ENCODE peak calls at places on chromosomes 5 and 9, in six cellular contexts. One of them, this sample, is unnamed.

GRCh38 chr9:129989740-129990139 is 53.2 kb downstream of the FNBP1 start:
- DNase-seq in glomerular endothelial cell: no peak
- DNase-seq in right atrium auricular region: no peak
- DNase-seq in NCI-H748 treated with DMSO at 0.1 percent for 48 hours: no peak
- DNase-seq in ACHN: peak
- DNase-seq in activated naive CD4-positive, alpha-beta T cell treated with anti-CD3 and anti-CD28 coated beads for 36 hours: no peak
- DNase-seq in this sample: no peak

GRCh38 chr5:32278403-32278802 is 34.3 kb downstream of the MTMR12 start:
- DNase-seq in glomerular endothelial cell: no peak
- DNase-seq in ACHN: no peak
- DNase-seq in right atrium auricular region: no peak
- DNase-seq in activated naive CD4-positive, alpha-beta T cell treated with anti-CD3 and anti-CD28 coated beads for 36 hours: peak
- DNase-seq in NCI-H748 treated with DMSO at 0.1 percent for 48 hours: no peak
- DNase-seq in this sample: no peak

GRCh38 chr9:22079873-22080341 is 70.8 kb upstream of the CDKN2B start:
- DNase-seq in right atrium auricular region: peak
- DNase-seq in glomerular endothelial cell: no peak
- DNase-seq in activated naive CD4-positive, alpha-beta T cell treated with anti-CD3 and anti-CD28 coated beads for 36 hours: peak
- DNase-seq in NCI-H748 treated with DMSO at 0.1 percent for 48 hours: no peak
- DNase-seq in ACHN: peak
- DNase-seq in this sample: no peak

GRCh38 chr9:135567311-135567710 is 5.8 kb downstream of the PAEP start:
- DNase-seq in right atrium auricular region: no peak
- DNase-seq in ACHN: no peak
- DNase-seq in NCI-H748 treated with DMSO at 0.1 percent for 48 hours: no peak
- DNase-seq in glomerular endothelial cell: no peak
- DNase-seq in activated naive CD4-positive, alpha-beta T cell treated with anti-CD3 and anti-CD28 coated beads for 36 hours: no peak
- DNase-seq in this sample: no peak

GRCh38 chr9:109381011-109381729 is 60.3 kb upstream of the EPB41L4B start:
- DNase-seq in NCI-H748 treated with DMSO at 0.1 percent for 48 hours: no peak
- DNase-seq in ACHN: peak
- DNase-seq in right atrium auricular region: no peak
- DNase-seq in activated naive CD4-positive, alpha-beta T cell treated with anti-CD3 and anti-CD28 coated beads for 36 hours: no peak
- DNase-seq in glomerular endothelial cell: no peak
- DNase-seq in this sample: no peak

GRCh38 chr5:44845777-44846176 is 37.0 kb downstream of the MRPS30 start:
- DNase-seq in right atrium auricular region: no peak
- DNase-seq in activated naive CD4-positive, alpha-beta T cell treated with anti-CD3 and anti-CD28 coated beads for 36 hours: no peak
- DNase-seq in glomerular endothelial cell: no peak
- DNase-seq in ACHN: no peak
- DNase-seq in NCI-H748 treated with DMSO at 0.1 percent for 48 hours: peak
- DNase-seq in this sample: no peak

GRCh38 chr9:131839281-131840084 is 99.6 kb upstream of the RAPGEF1 start:
- DNase-seq in activated naive CD4-positive, alpha-beta T cell treated with anti-CD3 and anti-CD28 coated beads for 36 hours: peak
- DNase-seq in ACHN: no peak
- DNase-seq in NCI-H748 treated with DMSO at 0.1 percent for 48 hours: no peak
- DNase-seq in right atrium auricular region: no peak
- DNase-seq in glomerular endothelial cell: no peak
- DNase-seq in this sample: peak

GRCh38 chr9:135906291-135907005 is 898 bp downstream of the CAMSAP1 start:
- DNase-seq in right atrium auricular region: no peak
- DNase-seq in NCI-H748 treated with DMSO at 0.1 percent for 48 hours: peak
- DNase-seq in glomerular endothelial cell: no peak
- DNase-seq in activated naive CD4-positive, alpha-beta T cell treated with anti-CD3 and anti-CD28 coated beads for 36 hours: peak
- DNase-seq in ACHN: peak
- DNase-seq in this sample: no peak

GRCh38 chr5:172763120-172763464 is 7.9 kb downstream of the DUSP1 start:
- DNase-seq in glomerular endothelial cell: no peak
- DNase-seq in activated naive CD4-positive, alpha-beta T cell treated with anti-CD3 and anti-CD28 coated beads for 36 hours: no peak
- DNase-seq in ACHN: no peak
- DNase-seq in NCI-H748 treated with DMSO at 0.1 percent for 48 hours: no peak
- DNase-seq in right atrium auricular region: no peak
- DNase-seq in this sample: no peak

GRCh38 chr9:98637381-98637780 is 71.4 kb downstream of the GABBR2 start:
- DNase-seq in activated naive CD4-positive, alpha-beta T cell treated with anti-CD3 and anti-CD28 coated beads for 36 hours: no peak
- DNase-seq in right atrium auricular region: no peak
- DNase-seq in ACHN: no peak
- DNase-seq in glomerular endothelial cell: no peak
- DNase-seq in NCI-H748 treated with DMSO at 0.1 percent for 48 hours: no peak
- DNase-seq in this sample: no peak

GRCh38 chr5:102418531-102418930 is 80.3 kb downstream of the SLCO6A1 start:
- DNase-seq in ACHN: no peak
- DNase-seq in NCI-H748 treated with DMSO at 0.1 percent for 48 hours: no peak
- DNase-seq in activated naive CD4-positive, alpha-beta T cell treated with anti-CD3 and anti-CD28 coated beads for 36 hours: no peak
- DNase-seq in right atrium auricular region: no peak
- DNase-seq in glomerular endothelial cell: no peak
- DNase-seq in this sample: no peak

GRCh38 chr5:2178528-2178927 is 295.8 kb upstream of the IRX4 start:
- DNase-seq in right atrium auricular region: no peak
- DNase-seq in ACHN: no peak
- DNase-seq in glomerular endothelial cell: no peak
- DNase-seq in NCI-H748 treated with DMSO at 0.1 percent for 48 hours: no peak
- DNase-seq in activated naive CD4-positive, alpha-beta T cell treated with anti-CD3 and anti-CD28 coated beads for 36 hours: no peak
- DNase-seq in this sample: no peak

GRCh38 chr5:130104895-130105684 is 200.8 kb downstream of the CHSY3 start:
- DNase-seq in right atrium auricular region: no peak
- DNase-seq in activated naive CD4-positive, alpha-beta T cell treated with anti-CD3 and anti-CD28 coated beads for 36 hours: no peak
- DNase-seq in ACHN: no peak
- DNase-seq in glomerular endothelial cell: no peak
- DNase-seq in NCI-H748 treated with DMSO at 0.1 percent for 48 hours: no peak
- DNase-seq in this sample: no peak

GRCh38 chr9:93223241-93224180 is 39.6 kb downstream of the WNK2 start:
- DNase-seq in glomerular endothelial cell: no peak
- DNase-seq in activated naive CD4-positive, alpha-beta T cell treated with anti-CD3 and anti-CD28 coated beads for 36 hours: no peak
- DNase-seq in right atrium auricular region: no peak
- DNase-seq in ACHN: peak
- DNase-seq in NCI-H748 treated with DMSO at 0.1 percent for 48 hours: no peak
- DNase-seq in this sample: peak

GRCh38 chr5:72849546-72849945 is 33.1 kb downstream of the TNPO1 start:
- DNase-seq in activated naive CD4-positive, alpha-beta T cell treated with anti-CD3 and anti-CD28 coated beads for 36 hours: no peak
- DNase-seq in right atrium auricular region: no peak
- DNase-seq in glomerular endothelial cell: no peak
- DNase-seq in ACHN: no peak
- DNase-seq in NCI-H748 treated with DMSO at 0.1 percent for 48 hours: no peak
- DNase-seq in this sample: no peak